ENCODE peak calls at places on chromosomes 4 and X, in nine cellular contexts. S is osteocyte; A is stimulated activated CD4-positive, alpha-beta T cell treated with anti-CD3 and anti-CD28 coated beads, Interleukin-2, amount 100 ng/mL, for 48 hours; P is COLO829; W is spleen; I is KBM-7; B is cardiac muscle cell; J is KG1; R is NK-92 treated with Interleukin-12 subunit alpha and Interleukin-12 subunit beta, amount 100 ng/mL, for 24 hours. Q is an unnamed sample.

GRCh38 chr4:98662619-98663225 is 4.3 kb upstream of the TSPAN5 start:
- DNase-seq in S (no peak), A (no peak), P (no peak), W (peak; percentile 78), I (peak; percentile 59), B (no peak), J (no peak), R (no peak), Q (no peak)

GRCh38 chr4:32488690-32489089 is 1768.5 kb downstream of the PCDH7 start:
- DNase-seq in S (no peak), A (no peak), P (no peak), W (no peak), I (no peak), B (peak; percentile 63), J (no peak), R (no peak), Q (no peak)

GRCh38 chr4:78949735-78950134 is 10.5 kb upstream of the PAQR3 start:
- DNase-seq in S (no peak), A (no peak), P (no peak), W (no peak), I (no peak), B (no peak), J (no peak), R (no peak), Q (no peak)

GRCh38 chrX:154002215-154002719 is 17.4 kb downstream of the IRAK1 start:
- DNase-seq in S (no peak), A (no peak), P (peak; percentile 18), W (peak; percentile 91), I (peak; percentile 91), B (peak; percentile 44), J (peak; percentile 19), R (no peak), Q (peak; percentile 22)

GRCh38 chr4:188372856-188373255 is 233.6 kb downstream of the TRIML1 start:
- DNase-seq in S (no peak), A (no peak), P (peak; percentile 87), W (no peak), I (peak; percentile 15), B (no peak), J (no peak), R (no peak), Q (peak; percentile 82)

GRCh38 chr4:113788888-113789287 is 27.4 kb upstream of the CAMK2D start:
- DNase-seq in S (no peak), A (no peak), P (no peak), W (no peak), I (no peak), B (no peak), J (no peak), R (no peak), Q (no peak)

GRCh38 chr4:55345054-55345453 is 988 bp upstream of the SRD5A3 start:
- DNase-seq in S (no peak), A (no peak), P (no peak), W (no peak), I (no peak), B (no peak), J (no peak), R (no peak), Q (no peak)

GRCh38 chr4:162498168-162498567 is 334.4 kb upstream of the FSTL5 start:
- DNase-seq in S (no peak), A (no peak), P (no peak), W (no peak), I (no peak), B (peak; percentile 2), J (no peak), R (no peak), Q (no peak)

GRCh38 chr4:40170588-40170987 is 26.2 kb upstream of the RHOH start:
- DNase-seq in S (no peak), A (no peak), P (no peak), W (no peak), I (no peak), B (no peak), J (no peak), R (no peak), Q (no peak)